ENCODE peak calls at places on chromosomes 6 and 20, in seven cellular contexts. Z is AG09319, R is MM.1S, Q is ovary, F is HCT116, E is osteoblast, C is epithelial cell of esophagus. G is an unnamed sample.

GRCh38 chr6:89974776-89975175 is 80.5 kb downstream of the GJA10 start:
- DNase-seq in Z (no peak), R (no peak), Q (no peak), F (no peak), E (no peak), C (no peak), G (no peak)

GRCh38 chr6:43511824-43512415 is 1.8 kb upstream of the LRRC73 start:
- DNase-seq in Z (no peak), R (no peak), Q (no peak), F (no peak), E (no peak), C (no peak), G (no peak)

GRCh38 chr20:32231847-32232246 is 24.2 kb downstream of the POFUT1 start:
- DNase-seq in Z (no peak), R (peak; percentile 82), Q (no peak), F (no peak), E (peak; percentile 38), C (no peak), G (no peak)

GRCh38 chr6:155524249-155524651 is 68.6 kb upstream of the NOX3 start:
- DNase-seq in Z (peak; percentile 19), R (no peak), Q (no peak), F (no peak), E (peak; percentile 32), C (peak; percentile 70), G (no peak)

GRCh38 chr6:78639505-78640110 is 227.7 kb upstream of the IRAK1BP1 start:
- DNase-seq in Z (no peak), R (no peak), Q (no peak), F (no peak), E (peak; percentile 49), C (no peak), G (no peak)

GRCh38 chr20:47086316-47086715 is 191.7 kb downstream of the EYA2 start:
- DNase-seq in Z (no peak), R (no peak), Q (no peak), F (no peak), E (no peak), C (no peak), G (no peak)

GRCh38 chr6:111555041-111555440 is 50.6 kb downstream of the TRAF3IP2 start:
- DNase-seq in Z (peak; percentile 52), R (no peak), Q (no peak), F (no peak), E (no peak), C (no peak), G (no peak)

GRCh38 chr6:156126535-156126934 is 650.6 kb upstream of the ARID1B start:
- DNase-seq in Z (no peak), R (no peak), Q (no peak), F (no peak), E (no peak), C (no peak), G (no peak)

GRCh38 chr6:99933129-99933528 is 60.9 kb downstream of the MCHR2 start:
- DNase-seq in Z (peak; percentile 10), R (no peak), Q (no peak), F (no peak), E (peak; percentile 18), C (no peak), G (no peak)

GRCh38 chr6:2961971-2962370 is 9.4 kb downstream of the SERPINB6 start:
- DNase-seq in Z (no peak), R (peak; percentile 36), Q (no peak), F (no peak), E (no peak), C (peak; percentile 35), G (no peak)

GRCh38 chr6:2966347-2966746 is 5.0 kb downstream of the SERPINB6 start:
- DNase-seq in Z (no peak), R (no peak), Q (no peak), F (no peak), E (no peak), C (no peak), G (no peak)

GRCh38 chr6:2963756-2964155 is 7.6 kb downstream of the SERPINB6 start:
- DNase-seq in Z (no peak), R (no peak), Q (no peak), F (no peak), E (no peak), C (no peak), G (no peak)

GRCh38 chr6:2962636-2963035 is 8.7 kb downstream of the SERPINB6 start:
- DNase-seq in Z (no peak), R (no peak), Q (no peak), F (no peak), E (no peak), C (no peak), G (no peak)

DNA sequence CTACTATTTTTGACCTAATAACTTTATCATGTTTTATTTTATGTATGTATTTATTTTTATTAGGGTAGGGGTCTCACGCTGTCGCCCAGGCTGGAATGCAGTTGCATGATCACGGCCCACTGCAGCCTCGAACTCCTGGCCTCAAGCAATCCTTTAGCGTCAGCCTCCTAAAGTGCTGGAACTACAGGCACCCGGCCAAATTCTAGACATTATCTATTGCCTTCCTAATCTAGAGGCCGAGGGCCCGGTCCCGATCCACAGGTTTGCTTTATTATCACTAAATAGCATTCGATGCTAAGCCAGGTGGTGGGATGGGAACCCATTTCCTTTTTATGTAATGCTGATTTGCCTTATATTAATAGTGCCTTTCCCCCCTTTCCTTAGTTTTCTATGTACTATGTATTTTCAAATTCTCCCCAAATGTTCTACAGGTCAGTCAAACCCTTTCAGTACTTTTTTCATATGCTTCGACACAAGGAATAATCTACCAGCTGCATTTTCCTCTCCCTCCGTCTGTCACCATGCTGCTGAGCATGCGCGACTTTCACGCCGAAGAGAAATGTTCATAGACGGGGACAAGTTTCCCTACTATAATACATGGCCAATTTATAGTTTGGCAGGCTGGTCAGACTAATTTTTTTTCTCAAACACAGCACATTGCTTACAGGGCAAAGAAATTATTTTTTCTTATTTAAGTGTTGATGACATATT is 6.4 kb downstream of the SERPINB6 start:
- DNase-seq in Z (no peak), R (no peak), Q (no peak), F (no peak), E (no peak), C (no peak), G (no peak)
- TF ChIP-seq CTCF in Z (no peak), R (no peak), Q (no peak), F (no peak), E (no peak), C (no peak), G (no peak)

GRCh38 chr20:36712775-36713174 is 33.1 kb downstream of the NDRG3 start:
- DNase-seq in Z (no peak), R (no peak), Q (no peak), F (no peak), E (no peak), C (no peak), G (no peak)

GRCh38 chr20:36720510-36720909 is 25.4 kb downstream of the NDRG3 start:
- DNase-seq in Z (no peak), R (no peak), Q (no peak), F (no peak), E (peak; percentile 37), C (no peak), G (no peak)

GRCh38 chr20:36717657-36718056 is 28.2 kb downstream of the NDRG3 start:
- DNase-seq in Z (no peak), R (no peak), Q (no peak), F (no peak), E (no peak), C (peak; percentile 19), G (no peak)
- TF ChIP-seq CTCF in Z (peak; percentile 18), R (peak; percentile 30), Q (no peak), F (peak; percentile 23), E (peak; percentile 35), C (peak; percentile 42), G (peak; percentile 28)

DNA sequence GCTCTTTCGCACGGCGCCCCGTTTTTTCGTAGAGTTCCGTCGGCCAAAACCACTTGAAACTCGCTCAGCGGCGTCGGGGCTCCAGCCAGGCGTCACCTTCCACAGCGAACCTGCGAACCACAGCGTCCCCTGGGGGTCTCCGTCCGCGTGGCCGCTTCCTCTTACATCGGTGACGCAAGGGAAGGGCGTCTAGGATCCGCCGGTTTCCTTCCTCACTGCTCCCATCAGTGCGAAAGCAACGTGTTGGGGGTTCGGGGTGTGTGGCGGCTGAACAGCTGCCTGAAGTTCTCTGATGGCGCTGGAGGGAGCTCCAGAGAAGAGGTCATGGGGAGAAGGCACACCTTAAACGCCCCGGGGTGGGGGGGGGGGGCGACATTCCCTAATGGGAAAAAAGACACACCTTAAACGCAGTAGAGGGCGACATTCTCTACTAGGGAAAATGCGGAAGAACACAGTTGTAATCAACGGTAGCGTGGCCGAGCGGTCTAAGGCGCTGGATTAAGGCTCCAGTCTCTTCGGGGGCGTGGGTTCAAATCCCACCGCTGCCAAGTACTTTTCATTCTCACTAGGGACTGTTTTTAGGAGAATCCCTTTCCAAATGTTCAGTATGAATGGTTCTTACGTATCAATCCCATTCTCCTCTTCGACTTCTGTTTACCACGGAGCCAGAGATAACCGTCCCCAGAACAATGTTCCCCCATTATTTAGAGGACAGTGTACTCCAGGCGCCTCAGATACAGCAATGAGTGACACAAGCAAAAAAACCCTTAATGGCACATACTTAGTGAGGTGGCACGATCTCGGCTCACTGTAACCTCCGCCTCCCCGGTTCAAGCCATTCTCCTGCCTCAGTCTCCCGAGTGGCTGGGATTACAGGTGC is 16.3 kb downstream of the ZNF311 start:
- DNase-seq in Z (no peak), R (no peak), Q (no peak), F (peak; percentile 73), E (peak; percentile 39), C (peak; percentile 68), G (peak; percentile 60)
- TF ChIP-seq CTCF in Z (peak; percentile 35), R (no peak), Q (no peak), F (peak; percentile 69), E (peak; percentile 35), C (peak; percentile 37), G (peak; percentile 60)

GRCh38 chr6:53731906-53732636 is 62.7 kb upstream of the LRRC1 start:
- DNase-seq in Z (no peak), R (no peak), Q (no peak), F (no peak), E (no peak), C (no peak), G (no peak)

GRCh38 chr6:53737746-53738145 is 57.1 kb upstream of the LRRC1 start:
- DNase-seq in Z (no peak), R (no peak), Q (no peak), F (no peak), E (no peak), C (peak; percentile 51), G (no peak)

GRCh38 chr6:53735896-53736295 is 58.9 kb upstream of the LRRC1 start:
- DNase-seq in Z (no peak), R (no peak), Q (no peak), F (no peak), E (no peak), C (no peak), G (no peak)

GRCh38 chr6:53730767-53731166 is 64.0 kb upstream of the LRRC1 start:
- DNase-seq in Z (no peak), R (no peak), Q (no peak), F (no peak), E (no peak), C (no peak), G (no peak)

DNA sequence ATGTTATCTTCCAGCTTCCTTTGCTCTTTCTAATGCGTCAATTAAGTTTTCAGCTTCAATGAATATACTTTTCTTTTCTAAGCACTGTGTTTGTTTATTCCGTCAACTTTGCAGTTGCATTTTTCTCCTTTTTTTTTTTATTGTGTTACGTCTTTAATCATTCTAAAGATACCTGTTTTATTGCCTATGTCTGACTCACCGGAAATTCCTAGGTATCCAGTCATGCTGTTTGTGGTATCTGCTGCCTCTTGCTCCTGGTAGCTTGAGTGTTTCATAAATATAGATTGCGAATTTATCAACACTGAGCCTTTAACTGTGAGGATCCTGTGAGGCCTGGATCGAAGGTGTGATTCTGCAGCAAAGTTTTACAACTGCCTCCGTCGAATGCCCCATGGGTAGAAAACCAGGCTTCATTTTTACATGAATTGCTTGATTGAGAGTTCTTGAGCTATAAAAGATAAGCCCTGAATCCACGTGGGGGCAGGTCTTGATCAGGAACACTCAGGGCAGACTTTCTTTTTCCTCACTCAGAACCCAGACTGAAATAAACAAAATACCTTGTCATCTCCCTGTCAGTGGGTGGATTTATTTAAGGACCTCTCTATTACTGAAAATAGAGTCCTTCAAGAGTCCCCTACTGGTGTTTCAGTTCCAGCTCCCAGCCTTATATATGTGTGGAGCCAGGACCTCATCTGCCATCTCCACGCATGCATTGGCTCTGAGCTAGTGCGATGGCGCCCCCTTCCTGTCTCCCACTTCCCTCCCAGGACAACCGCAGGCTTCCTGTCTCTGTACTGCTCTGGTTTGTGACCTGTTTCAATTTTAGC is 60.1 kb upstream of the LRRC1 start:
- DNase-seq in Z (no peak), R (peak; percentile 8), Q (no peak), F (peak; percentile 92), E (peak; percentile 72), C (peak; percentile 94), G (peak; percentile 15)
- TF ChIP-seq CTCF in Z (peak; percentile 4), R (peak; percentile 52), Q (no peak), F (peak; percentile 76), E (peak; percentile 26), C (peak; percentile 55), G (peak; percentile 40)

G was measured in GM10248.